ENCODE peak calls at places on chromosomes 5 and 9, in ten cellular contexts. A, E, F, L, I, Z, R, M, D and C are unnamed samples.

GRCh38 chr9:18253950-18254349 is 220.0 kb upstream of the ADAMTSL1 start:
- DNase-seq in Z (no peak), M (no peak), D (no peak), I (no peak), R (no peak), E (no peak), A (no peak), L (no peak), F (no peak), C (no peak)

GRCh38 chr5:94463739-94464138 is 154.7 kb downstream of the KIAA0825 start:
- DNase-seq in E (no peak), M (no peak), R (peak; percentile 16), D (no peak), F (no peak), Z (peak; percentile 71), L (no peak), A (no peak), I (no peak), C (no peak)

GRCh38 chr5:71978216-71978615 is 129.1 kb upstream of the MAP1B start:
- DNase-seq in E (no peak), F (no peak), D (no peak), R (no peak), L (no peak), M (no peak), A (no peak), Z (no peak), I (no peak), C (no peak)

GRCh38 chr9:124593080-124594058 is 86.2 kb upstream of the NR5A1 start:
- DNase-seq in L (peak; percentile 31), A (no peak), M (no peak), D (no peak), I (peak; percentile 41), E (no peak), F (no peak), R (no peak), Z (no peak), C (no peak)

GRCh38 chr5:174182111-174182510 is 136.6 kb downstream of the NSG2 start:
- DNase-seq in E (peak; percentile 67), L (no peak), D (no peak), I (no peak), Z (no peak), M (no peak), A (no peak), R (no peak), F (no peak), C (no peak)

GRCh38 chr5:95924720-95925119 is 36.9 kb downstream of the ELL2 start:
- DNase-seq in D (no peak), A (no peak), M (peak; percentile 26), R (no peak), E (no peak), I (no peak), Z (no peak), F (no peak), L (no peak), C (no peak)

GRCh38 chr9:68904454-68904853 is 109.5 kb downstream of the PRKACG start:
- DNase-seq in L (no peak), F (no peak), I (no peak), E (no peak), R (no peak), A (no peak), Z (no peak), M (no peak), D (no peak), C (no peak)

GRCh38 chr5:154900071-154900470 is 37.9 kb downstream of the GEMIN5 start:
- DNase-seq in R (no peak), L (no peak), Z (no peak), I (no peak), A (no peak), D (no peak), E (no peak), F (no peak), M (no peak), C (no peak)

GRCh38 chr5:52605317-52605991 is 182.3 kb upstream of the ITGA1 start:
- DNase-seq in I (no peak), R (no peak), Z (no peak), F (no peak), M (no peak), A (no peak), L (no peak), E (no peak), D (no peak), C (no peak)

GRCh38 chr9:111030492-111030891 is 7.8 kb downstream of the LPAR1 start:
- DNase-seq in M (no peak), E (no peak), R (no peak), F (no peak), A (no peak), L (no peak), I (peak; percentile 38), D (no peak), Z (no peak), C (no peak)

GRCh38 chr5:111755942-111756353 is 1.0 kb downstream of the NREP start:
- DNase-seq in E (no peak), I (no peak), M (no peak), A (no peak), D (no peak), L (no peak), Z (peak; percentile 77), F (no peak), R (no peak), C (no peak)

GRCh38 chr5:119578937-119579336 is 50.4 kb upstream of the FAM170A start:
- DNase-seq in F (no peak), Z (peak; percentile 7), R (no peak), I (peak; percentile 25), E (no peak), D (no peak), L (peak; percentile 34), A (no peak), M (no peak), C (peak; percentile 26)

GRCh38 chr9:135461936-135462335 is 17.6 kb upstream of the PPP1R26 start:
- DNase-seq in L (no peak), E (no peak), R (no peak), D (no peak), M (no peak), F (no peak), A (no peak), I (no peak), Z (no peak), C (no peak)

GRCh38 chr5:159987031-159987674 is 21.8 kb upstream of the TTC1 start:
- DNase-seq in I (no peak), M (peak; percentile 87), Z (peak; percentile 50), R (no peak), A (peak; percentile 58), E (peak; percentile 93), L (peak; percentile 88), F (peak; percentile 87), D (peak; percentile 84), C (peak; percentile 87)

GRCh38 chr5:61767231-61768080 is 435.4 kb downstream of the ZSWIM6 start:
- DNase-seq in I (no peak), D (no peak), L (no peak), M (no peak), A (no peak), E (no peak), Z (no peak), R (no peak), F (no peak), C (no peak)

GRCh38 chr5:470961-471749 is 28.2 kb downstream of the EXOC3 start:
- DNase-seq in A (no peak), D (no peak), M (no peak), E (peak; percentile 81), Z (no peak), L (peak; percentile 9), R (no peak), I (no peak), F (no peak), C (no peak)

GRCh38 chr9:108300296-108301287 is 555.2 kb downstream of the ACTL7B start:
- DNase-seq in D (no peak), Z (no peak), A (no peak), F (no peak), M (no peak), E (no peak), L (no peak), R (no peak), I (no peak), C (no peak)
- TF ChIP-seq CTCF in D (no peak), Z (no peak), A (no peak), F (no peak), M (no peak), E (no peak), L (no peak), R (no peak), I (no peak), C (no peak)

DNA sequence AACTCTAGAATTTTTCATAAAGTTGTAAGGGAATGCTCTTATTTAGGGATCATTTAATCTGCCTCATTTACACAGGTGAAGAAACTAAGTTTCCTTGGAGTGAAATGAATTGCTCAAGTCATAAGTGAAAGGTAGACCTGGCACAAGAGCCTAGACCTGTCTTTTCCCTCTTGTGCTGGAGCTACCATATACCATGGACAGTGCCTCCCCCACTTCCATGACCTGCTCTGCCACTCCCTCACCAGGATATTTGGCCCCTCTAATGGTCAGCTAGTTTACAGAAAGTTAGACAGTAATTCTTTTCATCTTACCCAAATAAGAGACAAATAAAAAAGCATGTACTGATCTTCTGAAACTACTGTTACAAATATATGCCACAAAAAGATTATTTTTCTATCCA is 105.5 kb upstream of the ACO1 start:
- DNase-seq in F (no peak), M (no peak), E (no peak), D (no peak), Z (no peak), A (no peak), L (no peak), R (no peak), I (no peak), C (no peak)
- TF ChIP-seq CTCF in F (no peak), M (no peak), E (no peak), D (no peak), Z (no peak), A (no peak), L (no peak), R (no peak), I (no peak), C (no peak)

DNA sequence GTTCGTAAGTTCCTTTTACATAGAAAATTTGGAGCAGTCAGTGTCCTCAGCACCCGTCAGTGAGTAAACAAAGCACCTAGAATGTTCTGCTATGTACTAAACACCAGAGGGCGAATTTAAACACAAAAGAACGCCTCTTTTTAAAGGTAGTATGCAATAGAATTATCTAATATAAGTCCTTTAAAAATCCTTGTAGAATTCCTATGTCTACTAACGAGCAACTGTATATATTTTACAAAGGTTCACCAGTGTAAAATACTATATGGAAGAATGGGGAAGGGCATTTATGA is 499 bp upstream of the TMEM232 start:
- DNase-seq in A (no peak), E (no peak), L (no peak), R (no peak), D (no peak), I (no peak), M (no peak), Z (no peak), F (no peak), C (peak; percentile 23)
- TF ChIP-seq CTCF in A (peak; percentile 42), E (no peak), L (no peak), R (no peak), D (no peak), I (no peak), M (no peak), Z (peak; percentile 5), F (peak; percentile 32), C (peak; percentile 14)

DNA sequence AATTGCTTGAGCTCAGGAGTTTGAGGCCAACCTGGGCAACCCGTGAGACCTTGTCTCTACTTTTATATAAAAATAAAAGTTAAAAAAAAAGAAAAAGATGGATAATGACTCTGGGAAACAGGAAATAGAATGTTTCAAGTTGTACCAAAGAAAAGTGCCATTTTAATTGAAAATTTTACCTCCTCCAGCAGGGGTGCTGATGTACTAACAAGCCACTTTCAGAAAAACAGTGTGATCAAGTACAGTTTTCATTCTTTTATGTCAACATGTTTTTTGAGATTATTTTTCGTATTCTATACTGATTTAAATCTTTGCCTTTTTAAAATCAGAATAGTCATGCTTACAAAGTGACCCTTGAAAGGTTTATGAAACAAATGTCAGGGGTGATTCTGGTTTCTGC is 30.8 kb downstream of the F2R start:
- DNase-seq in L (no peak), M (no peak), I (no peak), F (no peak), A (no peak), R (no peak), D (no peak), E (no peak), Z (no peak), C (no peak)
- TF ChIP-seq CTCF in L (no peak), M (no peak), I (no peak), F (no peak), A (no peak), R (no peak), D (no peak), E (no peak), Z (peak; percentile 9), C (no peak)